ENCODE peak calls at places on chromosomes 2 and 18, in seven cellular contexts. W is DND-41, L is brain microvascular endothelial cell, F is cardiac fibroblast, Y is lower leg skin, M is OCI-LY7, G is endothelial cell. D is an unnamed sample.

GRCh38 chr2:236366406-236366805 is 102.2 kb upstream of the ASB18 start:
- DNase-seq in W (peak; percentile 78), L (no peak), F (no peak), Y (no peak), M (no peak), G (no peak), D (no peak)

GRCh38 chr2:113818382-113818951 is 62.0 kb upstream of the SLC35F5 start:
- DNase-seq in W (no peak), L (peak; percentile 95), F (peak; percentile 97), Y (no peak), M (no peak), G (peak; percentile 5), D (no peak)

GRCh38 chr2:38148501-38148900 is 72.5 kb upstream of the CYP1B1 start:
- DNase-seq in W (no peak), L (no peak), F (peak; percentile 98), Y (no peak), M (no peak), G (no peak), D (no peak)

GRCh38 chr2:100476606-100477005 is 6.3 kb downstream of the NMS start:
- DNase-seq in W (no peak), L (no peak), F (no peak), Y (no peak), M (no peak), G (no peak), D (no peak)

GRCh38 chr2:73952499-73953446 is 26.1 kb downstream of the DGUOK start:
- DNase-seq in W (no peak), L (peak; percentile 44), F (peak; percentile 73), Y (peak; percentile 22), M (no peak), G (no peak), D (no peak)

GRCh38 chr2:190533968-190534309 is 583 bp downstream of the NEMP2 start:
- DNase-seq in W (no peak), L (no peak), F (no peak), Y (no peak), M (peak; percentile 71), G (no peak), D (no peak)

GRCh38 chr18:31489311-31489710 is 8.7 kb upstream of the DSG2 start:
- DNase-seq in W (no peak), L (no peak), F (no peak), Y (no peak), M (no peak), G (no peak), D (no peak)

GRCh38 chr2:182767578-182767977 is 51.5 kb downstream of the DNAJC10 start:
- DNase-seq in W (no peak), L (peak; percentile 22), F (peak; percentile 49), Y (no peak), M (peak; percentile 42), G (no peak), D (no peak)

GRCh38 chr2:39107156-39107555 is 13.7 kb downstream of the SOS1 start:
- DNase-seq in W (no peak), L (no peak), F (peak; percentile 32), Y (no peak), M (peak; percentile 9), G (no peak), D (no peak)

GRCh38 chr2:197137234-197137633 is 173.3 kb downstream of the ANKRD44 start:
- DNase-seq in W (no peak), L (peak; percentile 62), F (peak; percentile 73), Y (no peak), M (no peak), G (no peak), D (no peak)

GRCh38 chr2:208254118-208254870 is 577 bp downstream of the IDH1 start:
- DNase-seq in W (peak; percentile 92), L (peak; percentile 64), F (peak; percentile 81), Y (peak; percentile 69), M (peak; percentile 93), G (peak; percentile 89), D (peak; percentile 93)

GRCh38 chr18:70453058-70453775 is 164.4 kb downstream of the SOCS6 start:
- DNase-seq in W (no peak), L (no peak), F (peak; percentile 16), Y (no peak), M (no peak), G (no peak), D (no peak)

GRCh38 chr2:119326938-119327337 is 39.7 kb downstream of the C2orf76 start:
- DNase-seq in W (no peak), L (no peak), F (no peak), Y (no peak), M (peak; percentile 18), G (no peak), D (no peak)

GRCh38 chr2:16067037-16067406 is 126.7 kb downstream of the MYCN start:
- DNase-seq in W (no peak), L (no peak), F (no peak), Y (no peak), M (no peak), G (no peak), D (no peak)

GRCh38 chr2:108936868-108937265 is 52.2 kb downstream of the EDAR start:
- DNase-seq in W (no peak), L (no peak), F (no peak), Y (no peak), M (no peak), G (no peak), D (no peak)

GRCh38 chr18:58355243-58355642 is 273.6 kb downstream of the ALPK2 start:
- DNase-seq in W (no peak), L (no peak), F (no peak), Y (no peak), M (no peak), G (no peak), D (no peak)

GRCh38 chr2:226601881-226602280 is 197.7 kb downstream of the IRS1 start:
- DNase-seq in W (no peak), L (no peak), F (peak; percentile 57), Y (no peak), M (no peak), G (no peak), D (no peak)

GRCh38 chr2:31784868-31785267 is 204.1 kb upstream of the SRD5A2 start:
- DNase-seq in W (no peak), L (no peak), F (no peak), Y (no peak), M (no peak), G (no peak), D (no peak)

DNA sequence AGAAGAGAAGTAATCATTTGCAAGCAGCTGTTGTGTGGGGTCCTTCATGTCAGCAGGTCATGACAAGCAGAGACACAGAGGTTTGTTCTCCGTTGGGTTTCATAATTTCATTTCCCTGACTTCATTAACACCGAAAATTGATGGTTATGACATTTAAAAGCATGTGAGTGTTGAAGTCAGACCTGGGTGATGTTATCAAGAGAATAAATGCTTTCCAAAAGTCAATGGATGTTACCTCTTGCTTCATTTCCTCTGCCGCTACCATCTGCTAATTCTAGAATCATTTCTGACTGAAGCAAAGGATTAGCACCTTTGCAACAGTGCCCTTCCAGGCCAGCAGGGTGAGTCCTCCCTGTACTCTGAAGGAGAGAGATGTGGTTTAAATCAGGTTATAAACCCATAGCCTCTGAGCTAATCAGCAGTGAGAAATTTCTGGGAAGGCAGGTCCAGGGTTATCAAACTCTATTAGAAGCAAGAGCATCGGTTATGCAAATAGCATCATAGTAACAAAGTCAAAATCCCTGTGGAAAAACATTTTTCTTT is 446.2 kb downstream of the PIK3C3 start:
- DNase-seq in W (no peak), L (no peak), F (no peak), Y (no peak), M (no peak), G (no peak), D (no peak)
- TF ChIP-seq CTCF in W (no peak), L (peak; percentile 27), F (no peak), Y (no peak), M (no peak), G (no peak), D (peak; percentile 20)

GRCh38 chr18:79397288-79397829 is 1.6 kb downstream of the NFATC1 start:
- DNase-seq in W (no peak), L (no peak), F (no peak), Y (no peak), M (peak; percentile 31), G (no peak), D (no peak)

GRCh38 chr18:79395761-79396404 is at the start of gene NFATC1:
- DNase-seq in W (peak; percentile 72), L (peak; percentile 27), F (peak; percentile 76), Y (no peak), M (peak; percentile 61), G (peak; percentile 80), D (no peak)

GRCh38 chr18:79397830-79398761 is 2.4 kb downstream of the NFATC1 start:
- DNase-seq in W (no peak), L (no peak), F (no peak), Y (no peak), M (peak; percentile 20), G (no peak), D (no peak)

GRCh38 chr18:79395308-79395640 is 456 bp upstream of the NFATC1 start:
- DNase-seq in W (no peak), L (no peak), F (no peak), Y (no peak), M (no peak), G (peak; percentile 29), D (no peak)

DNA sequence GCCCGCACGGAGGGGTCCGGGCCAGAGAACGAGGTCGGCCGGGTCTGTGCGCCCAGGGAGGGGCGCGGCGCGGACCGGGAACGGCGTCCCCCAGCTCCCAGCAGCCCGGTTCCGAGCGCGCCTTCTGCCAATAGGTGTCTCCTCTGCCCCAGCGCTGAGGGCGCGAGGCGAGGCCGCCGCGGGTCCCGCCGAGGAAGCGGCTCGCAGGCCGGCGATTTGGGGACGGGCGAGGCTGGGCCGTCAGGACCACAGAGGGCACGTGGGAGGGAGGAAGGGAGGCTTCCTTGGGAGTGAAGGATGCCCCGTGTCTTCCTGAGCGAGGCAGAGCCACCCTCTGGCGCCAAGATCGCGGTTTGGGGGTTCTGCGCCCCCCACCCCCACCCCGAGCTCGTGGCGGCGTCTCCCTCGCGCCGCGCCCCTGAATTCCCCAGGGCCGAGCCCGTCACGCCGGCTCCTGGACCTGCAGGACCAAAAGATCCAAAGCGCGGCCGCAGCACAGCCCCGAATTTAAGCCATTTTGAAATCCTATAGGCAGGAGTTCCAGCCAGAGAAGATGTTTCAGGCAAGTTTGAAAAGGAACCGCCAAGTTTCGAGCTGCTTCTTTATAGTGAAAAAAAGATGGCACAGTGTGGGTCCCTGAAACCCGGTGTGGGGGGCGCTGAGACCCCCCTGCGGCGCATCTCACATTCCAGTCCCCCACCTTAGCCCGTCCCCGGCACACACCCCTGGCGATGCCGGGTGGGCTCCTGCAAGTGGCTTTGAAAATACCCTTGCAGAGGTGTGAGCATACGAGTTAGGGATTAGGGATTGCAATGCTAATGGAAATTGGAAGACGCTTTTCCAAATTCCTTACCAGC is 929 bp downstream of the NFATC1 start:
- DNase-seq in W (no peak), L (no peak), F (peak; percentile 52), Y (no peak), M (peak; percentile 61), G (peak; percentile 57), D (no peak)
- TF ChIP-seq CTCF in W (peak; percentile 32), L (peak; percentile 5), F (no peak), Y (no peak), M (no peak), G (no peak), D (no peak)

GRCh38 chr2:105782123-105782522 is 37.4 kb downstream of the NCK2 start:
- DNase-seq in W (no peak), L (no peak), F (no peak), Y (no peak), M (no peak), G (no peak), D (no peak)
- TF ChIP-seq CTCF in W (peak; percentile 45), L (no peak), F (no peak), Y (no peak), M (peak; percentile 40), G (no peak), D (no peak)

DNA sequence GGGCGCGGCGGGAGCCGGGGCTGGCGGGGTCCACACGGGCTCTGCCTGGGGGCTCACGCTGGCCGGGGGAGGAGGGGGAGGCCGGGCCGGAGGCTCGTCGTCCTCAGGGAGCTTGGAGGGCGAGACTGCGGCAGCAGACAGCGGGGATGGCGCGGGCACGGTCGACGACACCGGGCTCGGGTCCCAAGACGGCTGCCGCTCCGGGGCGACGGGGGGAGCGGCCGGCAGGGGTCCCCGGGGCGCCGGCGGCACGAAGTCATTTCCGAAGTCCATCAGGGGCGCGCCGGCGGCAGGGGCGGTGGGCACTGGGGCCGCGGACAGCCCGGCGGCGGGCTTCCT is 488 bp downstream of the RTN4 start:
- DNase-seq in W (no peak), L (no peak), F (no peak), Y (no peak), M (no peak), G (no peak), D (no peak)
- TF ChIP-seq CTCF in W (no peak), L (no peak), F (no peak), Y (no peak), M (no peak), G (no peak), D (no peak)

D was measured in progenitor cell of endocrine pancreas.